ENCODE peak calls at places on chromosomes 6 and 20, in seven cellular contexts. V, K, B, R, W, Z and C are unnamed samples.

GRCh38 chr6:168061269-168062210 is 17.5 kb downstream of the FRMD1 start:
- DNase-seq in V (no peak), K (no peak), B (no peak), R (no peak), W (no peak), Z (no peak), C (no peak)

GRCh38 chr6:6386010-6386409 is 65.5 kb upstream of the F13A1 start:
- DNase-seq in V (no peak), K (no peak), B (no peak), R (no peak), W (no peak), Z (peak), C (no peak)

GRCh38 chr20:50528804-50529351 is 18.7 kb downstream of the PTPN1 start:
- DNase-seq in V (no peak), K (peak), B (no peak), R (no peak), W (no peak), Z (no peak), C (no peak)

GRCh38 chr6:169811072-169811471 is 59.6 kb downstream of the ERMARD start:
- DNase-seq in V (peak), K (no peak), B (no peak), R (no peak), W (no peak), Z (no peak), C (no peak)

GRCh38 chr6:145735356-145736165 is at the start of gene EPM2A:
- DNase-seq in V (peak), K (peak), B (peak), R (peak), W (peak), Z (peak), C (peak)

GRCh38 chr6:41228616-41229015 is 467 bp downstream of the TREML4 start:
- DNase-seq in V (peak), K (no peak), B (peak), R (no peak), W (peak), Z (peak), C (no peak)

GRCh38 chr20:13995086-13995665 is at the start of gene MACROD2:
- DNase-seq in V (peak), K (peak), B (peak), R (peak), W (peak), Z (peak), C (peak)

GRCh38 chr6:169082817-169083540 is 170.7 kb downstream of the THBS2 start:
- DNase-seq in V (no peak), K (no peak), B (no peak), R (no peak), W (no peak), Z (no peak), C (no peak)

GRCh38 chr6:164693934-164694333 is 615.5 kb downstream of the C6orf118 start:
- DNase-seq in V (no peak), K (no peak), B (no peak), R (peak), W (peak), Z (no peak), C (no peak)

GRCh38 chr6:48111575-48111974 is 578 bp upstream of the PTCHD4 start:
- DNase-seq in V (no peak), K (peak), B (peak), R (no peak), W (peak), Z (no peak), C (no peak)

GRCh38 chr6:141890661-141891060 is 242.1 kb upstream of the GJE1 start:
- DNase-seq in V (no peak), K (no peak), B (no peak), R (no peak), W (no peak), Z (no peak), C (no peak)

GRCh38 chr20:29878281-29878741 is 1379.2 kb upstream of the DEFB115 start:
- DNase-seq in V (no peak), K (no peak), B (no peak), R (no peak), W (no peak), Z (peak), C (no peak)

GRCh38 chr6:121055572-121056163 is 278.6 kb downstream of the TBC1D32 start:
- DNase-seq in V (no peak), K (peak), B (peak), R (peak), W (peak), Z (peak), C (peak)

GRCh38 chr20:5678769-5679168 is 71.4 kb upstream of the SHLD1 start:
- DNase-seq in V (no peak), K (no peak), B (no peak), R (no peak), W (no peak), Z (peak), C (no peak)

GRCh38 chr6:7646394-7646793 is 56.4 kb downstream of the SNRNP48 start:
- DNase-seq in V (no peak), K (peak), B (no peak), R (no peak), W (no peak), Z (no peak), C (no peak)

GRCh38 chr6:160057080-160057479 is 64.5 kb upstream of the SLC22A1 start:
- DNase-seq in V (no peak), K (no peak), B (no peak), R (no peak), W (no peak), Z (no peak), C (no peak)

GRCh38 chr6:110173506-110174132 is 5.9 kb downstream of the WASF1 start:
- DNase-seq in V (no peak), K (peak), B (no peak), R (no peak), W (peak), Z (no peak), C (no peak)

GRCh38 chr20:63830821-63831593 is at the start of gene ZBTB46:
- DNase-seq in V (no peak), K (peak), B (peak), R (no peak), W (peak), Z (peak), C (no peak)

GRCh38 chr20:38202153-38202981 is 37.3 kb upstream of the TGM2 start:
- DNase-seq in V (no peak), K (no peak), B (no peak), R (no peak), W (no peak), Z (no peak), C (no peak)

GRCh38 chr20:20253744-20254330 is 114.1 kb upstream of the INSM1 start:
- DNase-seq in V (no peak), K (no peak), B (no peak), R (no peak), W (no peak), Z (no peak), C (no peak)

GRCh38 chr20:40506567-40506966 is 182.5 kb downstream of the MAFB start:
- DNase-seq in V (no peak), K (peak), B (peak), R (no peak), W (peak), Z (peak), C (no peak)

GRCh38 chr20:23043376-23043775 is 6.1 kb downstream of the THBD start:
- DNase-seq in V (no peak), K (no peak), B (no peak), R (no peak), W (peak), Z (no peak), C (no peak)

GRCh38 chr20:2753456-2754040 is 46.9 kb downstream of the CPXM1 start:
- DNase-seq in V (no peak), K (no peak), B (no peak), R (no peak), W (no peak), Z (no peak), C (no peak)

GRCh38 chr20:2750343-2751251 is 49.8 kb downstream of the CPXM1 start:
- DNase-seq in V (peak), K (peak), B (peak), R (no peak), W (peak), Z (peak), C (no peak)

GRCh38 chr20:2752631-2753455 is 47.6 kb downstream of the CPXM1 start:
- DNase-seq in V (peak), K (peak), B (peak), R (peak), W (peak), Z (peak), C (peak)

GRCh38 chr20:2751347-2751867 is 49.0 kb downstream of the CPXM1 start:
- DNase-seq in V (no peak), K (no peak), B (no peak), R (no peak), W (no peak), Z (peak), C (no peak)

DNA sequence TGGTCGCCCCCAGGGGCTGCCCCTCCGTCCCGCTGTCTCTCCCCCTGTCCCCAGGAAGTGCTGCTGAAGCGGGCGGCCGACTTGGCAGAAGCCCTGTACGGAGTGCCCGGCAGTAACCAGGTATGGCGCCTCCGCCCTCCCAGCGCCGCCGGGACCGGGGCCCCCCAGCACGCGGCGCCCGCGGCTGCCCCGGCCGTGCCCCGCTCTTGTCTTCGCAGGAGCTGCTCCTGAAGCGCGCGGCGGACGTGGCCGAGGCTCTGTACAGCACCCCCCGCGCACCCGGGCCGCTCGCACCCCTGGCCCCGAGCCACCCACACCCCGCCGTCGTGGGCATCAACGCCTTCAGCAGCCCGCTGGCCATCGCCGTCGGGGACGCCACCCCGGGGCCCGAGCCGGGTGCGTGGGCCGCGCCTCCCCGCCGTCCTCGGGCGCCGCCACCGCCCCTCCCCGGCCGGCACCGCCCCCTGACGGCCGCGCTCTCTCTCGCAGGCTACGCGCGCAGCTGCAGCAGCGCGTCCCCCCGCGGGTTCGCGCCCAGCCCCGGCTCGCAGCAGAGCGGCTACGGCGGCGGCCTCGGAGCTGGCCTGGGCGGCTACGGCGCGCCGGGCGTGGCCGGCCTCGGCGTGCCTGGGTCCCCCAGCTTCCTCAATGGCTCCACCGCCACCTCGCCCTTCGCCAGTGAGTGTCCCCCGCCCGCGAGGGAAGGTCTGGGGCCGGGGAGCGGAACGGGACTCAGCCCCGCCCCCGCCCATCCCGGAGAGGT is 48.4 kb downstream of the CPXM1 start:
- DNase-seq in V (no peak), K (no peak), B (no peak), R (no peak), W (no peak), Z (no peak), C (no peak)
- H2BK5ac ChIP-seq in V (no peak), K (no peak), B (no peak), R (no peak), W (no peak), Z (no peak), C (no peak)

GRCh38 chr6:112348334-112348874 is 1.3 kb downstream of the RFPL4B start:
- DNase-seq in V (no peak), K (no peak), B (no peak), R (no peak), W (no peak), Z (no peak), C (no peak)
- H2BK5ac ChIP-seq in V (no peak), K (no peak), B (no peak), R (no peak), W (no peak), Z (no peak), C (no peak)

GRCh38 chr6:57097596-57097995 is 7.6 kb downstream of the ZNF451 start:
- DNase-seq in V (no peak), K (peak), B (peak), R (no peak), W (no peak), Z (peak), C (no peak)
- H2BK5ac ChIP-seq in V (no peak), K (no peak), B (no peak), R (no peak), W (no peak), Z (no peak), C (no peak)

GRCh38 chr6:140303218-140303949 is 928.9 kb upstream of the CITED2 start:
- DNase-seq in V (no peak), K (no peak), B (no peak), R (no peak), W (no peak), Z (no peak), C (no peak)
- H2BK5ac ChIP-seq in V (no peak), K (no peak), B (no peak), R (no peak), W (no peak), Z (no peak), C (no peak)

GRCh38 chr6:44527191-44527960 is 139.9 kb downstream of the CDC5L start:
- DNase-seq in V (peak), K (no peak), B (no peak), R (no peak), W (no peak), Z (no peak), C (no peak)

GRCh38 chr6:44527961-44528644 is 140.6 kb downstream of the CDC5L start:
- DNase-seq in V (peak), K (no peak), B (no peak), R (no peak), W (peak), Z (no peak), C (no peak)

GRCh38 chr6:44528716-44529115 is 141.2 kb downstream of the CDC5L start:
- DNase-seq in V (peak), K (no peak), B (no peak), R (no peak), W (no peak), Z (no peak), C (no peak)

GRCh38 chr6:44524491-44525227 is 137.2 kb downstream of the CDC5L start:
- DNase-seq in V (no peak), K (no peak), B (no peak), R (no peak), W (no peak), Z (no peak), C (no peak)

DNA sequence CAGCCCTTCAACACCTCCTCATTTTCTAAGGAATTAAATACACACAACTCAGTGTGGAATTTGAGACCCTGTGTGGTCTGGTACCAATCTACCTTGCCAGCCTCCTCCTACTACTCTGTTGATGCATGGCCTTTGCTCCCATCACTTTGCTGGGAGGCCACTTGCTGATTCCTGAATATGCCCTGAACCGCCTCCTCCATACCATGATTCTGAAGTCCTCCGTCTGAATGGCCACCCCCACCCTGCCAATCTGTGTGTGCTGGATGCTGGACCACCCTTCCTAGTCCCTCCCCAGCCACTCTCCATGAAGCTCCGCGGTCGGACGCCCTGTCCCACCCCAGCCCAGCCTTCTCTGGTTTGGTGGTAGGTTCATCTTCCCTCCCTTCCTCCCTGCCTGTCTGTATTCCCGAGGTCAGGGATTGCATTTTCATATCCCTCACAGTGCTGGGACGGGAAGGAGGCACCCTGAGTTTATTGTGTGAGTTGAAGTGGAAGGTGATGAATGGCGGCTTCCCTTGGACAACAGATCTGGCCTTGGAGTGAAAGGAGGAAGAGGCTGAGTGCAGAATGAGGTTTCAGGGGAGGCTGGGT is 138.3 kb downstream of the CDC5L start:
- DNase-seq in V (peak), K (no peak), B (no peak), R (no peak), W (no peak), Z (no peak), C (no peak)
- H2BK5ac ChIP-seq in V (no peak), K (no peak), B (no peak), R (no peak), W (no peak), Z (no peak), C (no peak)